ENCODE peak calls at places on chromosomes 2 and 18, in five cellular contexts. U, A, G, Z and F are unnamed samples.

GRCh38 chr2:100784681-100785080 is 35.3 kb upstream of the NPAS2 start:
- DNase-seq in A (no peak), Z (no peak), G (no peak), U (no peak), F (no peak)

GRCh38 chr18:8140841-8141501 is 468.3 kb upstream of the RAB12 start:
- DNase-seq in Z (no peak), U (no peak), G (peak), A (no peak), F (no peak)

GRCh38 chr2:10179422-10179821 is 56.9 kb downstream of the RRM2 start:
- DNase-seq in A (no peak), U (no peak), G (no peak), Z (no peak), F (no peak)

GRCh38 chr2:53403836-53404413 is 363.7 kb upstream of the CHAC2 start:
- DNase-seq in Z (no peak), A (no peak), G (peak), U (no peak), F (peak)

GRCh38 chr2:147026664-147027278 is 818.1 kb upstream of the ACVR2A start:
- DNase-seq in Z (no peak), G (peak), A (no peak), U (no peak), F (no peak)

GRCh38 chr2:8327371-8328100 is 354.3 kb upstream of the ID2 start:
- DNase-seq in Z (no peak), A (no peak), G (no peak), U (no peak), F (no peak)

GRCh38 chr2:74391209-74391579 is 11.1 kb upstream of the DCTN1 start:
- DNase-seq in A (no peak), U (no peak), Z (no peak), G (no peak), F (no peak)

GRCh38 chr2:54038835-54039234 is 68.0 kb upstream of the PSME4 start:
- DNase-seq in Z (no peak), G (no peak), U (no peak), A (no peak), F (no peak)

GRCh38 chr2:159124441-159124911 is 156.0 kb downstream of the TANC1 start:
- DNase-seq in A (peak), U (no peak), G (peak), Z (no peak), F (peak)

GRCh38 chr2:188078544-188078943 is 213.1 kb upstream of the GULP1 start:
- DNase-seq in Z (no peak), A (no peak), G (no peak), U (no peak), F (no peak)

GRCh38 chr18:24930974-24931373 is 421.0 kb downstream of the ZNF521 start:
- DNase-seq in Z (no peak), A (no peak), U (no peak), G (no peak), F (no peak)

GRCh38 chr18:9337875-9338274 is 3.3 kb downstream of the TWSG1 start:
- DNase-seq in G (no peak), U (no peak), A (no peak), Z (peak), F (no peak)

GRCh38 chr2:46347649-46348280 is 50.6 kb downstream of the EPAS1 start:
- DNase-seq in A (no peak), U (no peak), G (no peak), Z (no peak), F (no peak)

GRCh38 chr2:179302764-179303561 is 38.3 kb upstream of the SESTD1 start:
- DNase-seq in U (no peak), Z (no peak), G (peak), A (no peak), F (no peak)

GRCh38 chr2:165794520-165794882 is 454 bp upstream of the GALNT3 start:
- DNase-seq in Z (peak), G (peak), A (no peak), U (no peak), F (no peak)

GRCh38 chr2:127080941-127081769 is 25.8 kb downstream of the BIN1 start:
- DNase-seq in U (no peak), Z (peak), A (no peak), G (peak), F (no peak)

GRCh38 chr2:119517433-119517832 is 6.8 kb downstream of the SCTR start:
- DNase-seq in G (peak), Z (peak), A (no peak), U (no peak), F (peak)

GRCh38 chr18:50203801-50204604 is 9.1 kb upstream of the MYO5B start:
- DNase-seq in G (peak), A (no peak), U (peak), Z (peak), F (no peak)

GRCh38 chr2:96265349-96265839 is 403 bp downstream of the TMEM127 start:
- DNase-seq in A (no peak), U (peak), G (peak), Z (no peak), F (no peak)

GRCh38 chr2:64273524-64274398 is 129.5 kb upstream of the PELI1 start:
- DNase-seq in G (peak), Z (no peak), U (no peak), A (peak), F (peak)

GRCh38 chr2:74525717-74526648 is at the start of gene DQX1:
- DNase-seq in U (no peak), A (no peak), Z (peak), G (peak), F (no peak)

GRCh38 chr18:36934884-36935283 is 106.0 kb downstream of the KIAA1328 start:
- DNase-seq in U (no peak), Z (no peak), G (peak), A (peak), F (peak)

GRCh38 chr18:10965104-10965503 is 184.3 kb downstream of the PIEZO2 start:
- DNase-seq in U (no peak), G (peak), Z (no peak), A (no peak), F (no peak)

GRCh38 chr2:193331701-193332100 is 1137.0 kb upstream of the TMEFF2 start:
- DNase-seq in Z (no peak), G (no peak), U (no peak), A (no peak), F (no peak)

GRCh38 chr18:478679-479078 is 21.8 kb downstream of the COLEC12 start:
- DNase-seq in G (peak), Z (no peak), A (no peak), U (no peak), F (peak)

GRCh38 chr2:25215948-25216679 is 47.7 kb upstream of the POMC start:
- DNase-seq in U (peak), A (no peak), G (peak), Z (peak), F (no peak)

GRCh38 chr2:60484080-60484737 is 69.2 kb downstream of the BCL11A start:
- DNase-seq in A (peak), Z (no peak), G (peak), U (no peak), F (peak)